ENCODE peak calls at places on chromosomes 11 and 22, in four cellular contexts. Z is SJCRH30, N is body of pancreas, F is cardiac muscle cell. Q is an unnamed sample. For H3K36me3, the result is how much of the 10 kb centered on the place peaks cover.

GRCh38 chr22:46758867-46759290 is 3.6 kb upstream of the TBC1D22A start:
- DNase-seq in Z (peak), N (peak), F (peak), Q (peak)

GRCh38 chr11:8768625-8769333 is 86.2 kb downstream of the RPL27A start:
- DNase-seq in Z (peak), N (peak), F (no peak), Q (peak)

GRCh38 chr22:28349114-28349513 is 330.5 kb downstream of the TTC28 start:
- DNase-seq in Z (no peak), N (no peak), F (no peak), Q (no peak)

GRCh38 chr11:57363681-57364080 is 17.3 kb downstream of the PRG3 start:
- DNase-seq in Z (no peak), N (no peak), F (no peak), Q (no peak)

GRCh38 chr11:2699531-2700414 is at the start of gene KCNQ1OT1:
- DNase-seq in Z (peak), N (peak), F (peak), Q (peak)

GRCh38 chr11:93905384-93905783 is 55.0 kb upstream of the VSTM5 start:
- DNase-seq in Z (no peak), N (no peak), F (no peak), Q (no peak)

GRCh38 chr11:62832346-62833234 is at the start of gene TEX54:
- DNase-seq in Z (no peak), N (peak), F (no peak), Q (no peak)

GRCh38 chr11:94511932-94512781 is at the start of gene C11orf97:
- DNase-seq in Z (peak), N (peak), F (peak), Q (peak)

GRCh38 chr11:76236092-76237026 is 30.1 kb upstream of the WNT11 start:
- DNase-seq in Z (peak), N (no peak), F (peak), Q (peak)

DNA sequence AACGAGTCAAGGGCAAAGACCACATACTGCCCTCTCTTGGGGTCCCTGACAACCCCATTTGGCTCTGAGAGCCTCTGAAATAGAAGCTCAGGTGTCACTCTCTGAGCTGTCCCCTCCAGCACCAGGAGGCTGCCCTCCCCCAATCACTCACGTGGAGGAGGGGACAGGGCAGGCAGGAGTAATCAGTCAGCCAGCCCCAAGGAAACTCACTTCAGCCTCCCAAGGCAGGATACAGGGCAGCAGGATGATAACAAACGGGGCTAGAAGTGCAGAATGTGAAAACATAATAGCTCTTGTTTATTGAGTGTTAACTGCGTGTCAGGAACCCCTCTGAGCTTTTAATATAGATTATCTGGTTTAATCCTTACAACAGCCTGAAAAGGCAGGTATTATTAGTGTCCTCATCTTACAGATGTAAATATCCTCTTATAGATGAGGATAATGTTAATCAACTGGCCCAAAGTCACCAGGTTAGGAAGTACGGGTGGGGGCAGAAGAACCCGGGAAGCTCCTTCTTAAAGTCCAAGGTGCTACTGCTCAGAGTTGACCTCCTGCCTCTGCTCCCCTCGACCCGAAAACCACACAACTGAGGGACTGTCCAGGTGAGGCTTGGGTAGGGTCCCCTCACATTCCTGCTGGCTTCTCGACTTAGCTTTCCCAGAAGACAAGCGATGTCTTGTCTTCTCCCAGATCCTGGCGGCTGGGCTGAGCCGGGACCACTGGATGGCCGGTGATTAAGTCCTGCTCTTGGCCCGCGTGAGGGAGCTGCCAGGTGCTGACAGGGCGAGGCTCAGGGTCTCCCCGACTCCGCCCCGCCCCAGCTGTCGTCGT is 2.7 kb downstream of the CHRM4 start:
- DNase-seq in Z (no peak), N (no peak), F (peak), Q (peak)
- H3K4me3 ChIP-seq in Z (peak), N (no peak), F (peak), Q (peak)

GRCh38 chr11:78277314-78277994 is 88.7 kb downstream of the USP35 start:
- DNase-seq in Z (no peak), N (peak), F (peak), Q (no peak)
- H3K27ac ChIP-seq in Z (no peak), N (no peak), F (peak), Q (no peak)

DNA sequence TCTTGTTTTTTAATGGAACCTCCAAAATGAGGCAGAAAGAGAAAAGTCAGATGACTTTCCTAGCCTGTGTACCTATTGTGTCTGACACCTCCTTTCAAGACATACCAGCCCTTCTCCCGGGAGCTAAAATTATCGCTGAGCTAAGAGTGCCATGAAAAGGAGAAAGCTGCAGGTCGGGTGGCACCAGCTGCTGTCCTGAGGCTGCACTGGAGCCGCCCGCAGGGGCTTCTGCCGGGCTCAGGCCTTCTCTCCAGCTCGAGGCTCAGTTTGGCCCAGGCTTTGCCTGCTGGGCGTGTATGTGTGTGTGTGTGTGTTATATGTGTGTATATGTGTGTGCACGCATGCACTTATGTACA is 27.7 kb upstream of the RAB1B start:
- DNase-seq in Z (no peak), N (no peak), F (no peak), Q (no peak)
- H3K36me3 ChIP-seq in Z (under half), N (under half), F (under half), Q (under half)

GRCh38 chr11:30281476-30282288 is 41.2 kb upstream of the ARL14EP start:
- DNase-seq in Z (no peak), N (no peak), F (no peak), Q (no peak)
- H3K4me3 ChIP-seq in Z (no peak), N (no peak), F (no peak), Q (no peak)

Q was measured in endodermal cell.